ENCODE peak calls at places on chromosomes 6 and 20, in five cellular contexts. B is naive thymus-derived CD4-positive, alpha-beta T cell; I is body of pancreas; E is hepatocyte; V is small intestine. Y is an unnamed sample.
A peak's percentile ranks its signal among the peaks of the same experiment; 100 is the strongest.

GRCh38 chr6:14797875-14798593 is 447.8 kb upstream of the JARID2 start:
- DNase-seq in I (no peak), B (no peak), E (no peak), V (no peak), Y (no peak)

GRCh38 chr6:3061501-3061941 is 6.8 kb upstream of the RIPK1 start:
- DNase-seq in I (no peak), V (no peak), B (no peak), E (no peak), Y (no peak)

GRCh38 chr6:33215761-33216649 is 7.7 kb downstream of the RING1 start:
- DNase-seq in E (no peak), V (no peak), I (no peak), B (no peak), Y (no peak)

GRCh38 chr6:33112148-33112547 is 36.4 kb downstream of the HLA-DPB1 start:
- DNase-seq in I (no peak), B (peak; percentile 31), E (peak; percentile 64), V (peak; percentile 69), Y (peak; percentile 41)

GRCh38 chr20:20295621-20296498 is 72.0 kb upstream of the INSM1 start:
- DNase-seq in I (no peak), V (no peak), E (no peak), B (no peak), Y (no peak)

GRCh38 chr6:17281100-17281496 is at the start of gene RBM24:
- DNase-seq in V (peak; percentile 55), I (peak; percentile 71), E (peak; percentile 80), B (no peak), Y (peak; percentile 72)

GRCh38 chr6:53616450-53617357 is 48.9 kb downstream of the KLHL31 start:
- DNase-seq in I (no peak), E (no peak), B (no peak), V (no peak), Y (no peak)

GRCh38 chr6:32215617-32216016 is 8.2 kb downstream of the NOTCH4 start:
- DNase-seq in I (no peak), V (no peak), B (no peak), E (no peak), Y (no peak)

GRCh38 chr20:62953839-62954703 is 1.6 kb downstream of the SLC17A9 start:
- DNase-seq in E (peak; percentile 90), I (no peak), B (peak; percentile 84), V (peak; percentile 24), Y (peak; percentile 92)

DNA sequence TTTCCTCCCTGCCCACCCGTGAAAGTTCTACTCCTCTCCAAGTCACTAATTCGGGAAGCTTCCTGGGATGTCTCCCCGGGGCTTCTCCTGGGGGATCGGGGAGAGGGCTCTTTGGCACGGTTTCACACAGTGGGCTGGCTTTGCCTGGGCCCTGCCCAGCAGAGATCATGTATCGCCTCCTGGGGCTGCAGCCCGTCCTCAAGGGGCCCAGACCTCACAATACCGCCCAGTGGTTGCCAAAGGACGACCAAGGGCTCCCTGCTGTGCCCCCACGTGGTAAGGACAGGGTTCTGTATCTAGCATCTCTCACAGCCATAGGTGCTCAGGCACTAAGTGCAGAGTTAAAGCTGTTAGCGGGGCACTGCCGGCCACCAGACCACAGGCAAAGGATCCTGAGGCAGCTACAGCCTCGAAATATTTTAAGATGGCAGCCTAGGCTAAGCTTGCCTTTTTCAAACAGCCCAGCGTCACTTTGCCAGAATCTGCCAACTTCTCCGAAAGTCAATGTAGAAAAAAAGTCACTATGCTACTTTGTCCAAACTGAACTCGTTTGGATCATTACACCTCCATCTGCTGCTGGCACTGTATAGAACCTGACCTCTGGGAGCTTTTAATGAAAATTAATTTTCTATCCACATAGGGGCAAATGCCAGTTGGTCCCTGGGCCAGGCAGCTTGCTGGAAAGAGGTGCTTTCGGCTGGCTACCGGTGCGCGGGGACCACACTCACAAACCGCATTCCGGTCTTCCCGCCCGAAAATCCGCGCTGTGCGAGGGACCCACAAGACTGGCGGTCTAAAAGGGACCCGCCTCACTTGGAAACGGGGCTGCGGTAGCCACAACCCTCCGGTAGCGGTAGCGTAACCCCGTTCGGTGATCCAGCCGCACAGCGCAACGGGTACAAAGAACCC is 1.3 kb upstream of the NNAT start:
- DNase-seq in E (no peak), B (no peak), I (no peak), V (no peak), Y (peak; percentile 97)
- H3K4me1 ChIP-seq in E (peaks cover 49% of the 10 kb centered on the region), B (peaks cover 5% of the 10 kb centered on the region), I (peaks cover 12% of the 10 kb centered on the region), V (peaks cover 2% of the 10 kb centered on the region), Y (peaks cover 64% of the 10 kb centered on the region)

DNA sequence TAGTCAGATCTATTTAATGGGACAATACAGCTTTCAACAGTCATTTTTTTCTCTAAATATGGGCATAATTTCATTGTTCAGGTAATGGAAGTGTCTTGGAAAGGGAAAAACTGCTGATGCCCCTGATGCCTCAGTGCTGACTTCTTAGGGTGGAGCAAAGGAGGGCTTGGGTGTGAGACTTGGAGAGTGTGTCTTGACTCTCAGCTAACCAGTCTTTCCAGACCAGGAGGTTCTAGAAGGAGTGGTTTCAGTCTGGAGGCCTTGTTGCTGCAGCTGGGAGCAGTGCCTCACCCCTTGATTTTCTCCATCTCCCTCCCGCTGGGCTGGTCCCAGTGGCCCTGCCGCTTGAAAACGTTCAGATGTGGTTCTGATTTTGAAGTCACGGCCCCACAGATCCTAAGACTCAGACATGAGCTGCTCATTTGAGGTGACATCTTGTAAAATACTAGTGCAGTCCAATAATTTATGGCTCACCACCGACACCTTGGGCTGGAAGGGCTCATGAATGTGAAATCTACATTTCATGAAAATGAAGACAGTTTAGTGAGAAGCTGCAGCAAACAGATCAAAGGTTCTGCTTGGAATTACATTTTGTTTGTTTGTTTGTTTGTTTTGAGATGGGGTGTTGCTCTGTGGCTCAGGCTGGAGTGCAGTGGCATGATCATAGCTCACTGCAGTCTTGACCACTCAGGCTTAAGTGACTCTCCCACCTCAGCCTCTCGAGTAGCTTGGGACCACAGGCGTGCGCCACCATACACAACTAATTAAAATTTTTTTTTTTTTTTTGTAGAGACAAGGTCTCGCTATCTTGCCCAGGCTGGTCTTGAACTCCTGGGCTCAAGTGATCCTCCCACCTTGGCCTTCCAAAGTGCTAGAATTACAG is 5.6 kb downstream of the DSP start:
- DNase-seq in I (no peak), V (peak; percentile 63), E (no peak), B (no peak), Y (no peak)
- H3K27ac ChIP-seq in I (peak overlapping the region; percentile 99), V (peak overlapping the region; percentile 94), E (peak overlapping the region; percentile 98), B (no peak overlapping the region), Y (no peak overlapping the region)

GRCh38 chr6:56690519-56691200 is 48.0 kb upstream of the DST start:
- DNase-seq in E (no peak), I (no peak), V (peak; percentile 36), B (no peak), Y (no peak)

GRCh38 chr6:56689663-56690062 is 47.0 kb upstream of the DST start:
- DNase-seq in B (no peak), E (no peak), V (no peak), I (no peak), Y (no peak)

GRCh38 chr6:56693246-56693607 is 50.5 kb upstream of the DST start:
- DNase-seq in B (no peak), V (peak; percentile 79), I (peak; percentile 46), E (peak; percentile 82), Y (peak; percentile 84)

GRCh38 chr6:56692586-56693245 is 50.0 kb upstream of the DST start:
- DNase-seq in I (no peak), B (no peak), E (no peak), V (peak; percentile 43), Y (peak; percentile 10)

DNA sequence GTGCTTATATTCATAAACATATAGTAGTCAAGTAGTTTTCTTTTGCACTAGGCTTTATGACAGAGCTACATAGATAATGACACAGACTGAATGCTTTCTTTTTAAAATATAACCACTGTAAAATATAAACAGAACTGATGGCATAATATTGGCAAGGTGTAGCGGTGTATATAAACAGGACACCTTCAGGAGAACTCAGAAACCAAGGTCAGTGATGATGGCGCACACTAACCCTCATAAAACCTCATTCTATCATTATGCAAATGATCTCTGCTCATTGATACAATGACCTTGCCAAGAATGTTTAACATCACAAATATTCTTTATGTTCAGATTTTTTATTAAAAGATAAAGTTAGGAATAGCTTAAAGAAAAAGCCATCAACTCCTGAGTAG is 48.5 kb upstream of the DST start:
- DNase-seq in I (no peak), V (peak; percentile 68), B (no peak), E (no peak), Y (no peak)
- H3K4me3 ChIP-seq in I (no peak overlapping the region), V (peak overlapping the region; percentile 52), B (no peak overlapping the region), E (peak overlapping the region; percentile 40), Y (peak overlapping the region; percentile 48)

GRCh38 chr6:145813285-145814034 is 1.1 kb downstream of the FBXO30 start:
- DNase-seq in B (no peak), V (peak; percentile 49), I (no peak), E (peak; percentile 11), Y (no peak)

GRCh38 chr6:145815351-145815772 is 767 bp upstream of the FBXO30 start:
- DNase-seq in V (no peak), I (no peak), E (peak; percentile 48), B (no peak), Y (peak; percentile 39)

GRCh38 chr6:145814035-145814500 is 527 bp downstream of the FBXO30 start:
- DNase-seq in I (peak; percentile 36), B (no peak), E (peak; percentile 45), V (no peak), Y (peak; percentile 72)

GRCh38 chr6:145815875-145816274 is 1.3 kb upstream of the FBXO30 start:
- DNase-seq in B (no peak), E (peak; percentile 17), V (peak; percentile 3), I (no peak), Y (peak; percentile 20)

GRCh38 chr6:145814501-145815350 is at the start of gene FBXO30:
- DNase-seq in E (peak; percentile 94), V (peak; percentile 88), I (peak; percentile 85), B (peak; percentile 87), Y (peak; percentile 90)
- H3K4me1 ChIP-seq in E (peaks cover 32% of the 10 kb centered on the region), V (no peaks in the 10 kb centered on the region), I (peaks cover 34% of the 10 kb centered on the region), B (no peaks in the 10 kb centered on the region), Y (no peaks in the 10 kb centered on the region)

DNA sequence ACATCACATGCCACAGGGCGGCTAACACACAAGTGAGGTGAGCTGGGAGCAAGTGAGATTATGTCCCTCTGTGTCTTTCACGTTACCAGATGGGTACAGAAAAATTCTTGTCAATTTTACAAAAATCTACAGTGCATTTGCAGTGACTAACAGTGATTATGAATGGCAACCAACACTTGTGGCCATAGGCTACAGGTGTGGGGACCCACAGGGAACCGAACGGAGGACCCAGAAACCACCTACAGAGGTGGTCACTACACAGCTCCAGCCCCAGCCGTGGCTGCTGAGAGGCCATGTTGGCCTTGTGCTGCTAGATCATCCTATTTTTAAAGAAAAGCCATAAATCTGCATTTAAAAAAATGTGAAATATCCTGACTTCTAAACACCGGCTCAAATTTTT is 50.2 kb downstream of the FYN start:
- DNase-seq in E (no peak), I (no peak), V (no peak), B (no peak), Y (no peak)
- H3K27ac ChIP-seq in E (peak overlapping the region; percentile 80), I (no peak overlapping the region), V (peak overlapping the region; percentile 24), B (peak overlapping the region; percentile 56), Y (peak overlapping the region; percentile 20)

DNA sequence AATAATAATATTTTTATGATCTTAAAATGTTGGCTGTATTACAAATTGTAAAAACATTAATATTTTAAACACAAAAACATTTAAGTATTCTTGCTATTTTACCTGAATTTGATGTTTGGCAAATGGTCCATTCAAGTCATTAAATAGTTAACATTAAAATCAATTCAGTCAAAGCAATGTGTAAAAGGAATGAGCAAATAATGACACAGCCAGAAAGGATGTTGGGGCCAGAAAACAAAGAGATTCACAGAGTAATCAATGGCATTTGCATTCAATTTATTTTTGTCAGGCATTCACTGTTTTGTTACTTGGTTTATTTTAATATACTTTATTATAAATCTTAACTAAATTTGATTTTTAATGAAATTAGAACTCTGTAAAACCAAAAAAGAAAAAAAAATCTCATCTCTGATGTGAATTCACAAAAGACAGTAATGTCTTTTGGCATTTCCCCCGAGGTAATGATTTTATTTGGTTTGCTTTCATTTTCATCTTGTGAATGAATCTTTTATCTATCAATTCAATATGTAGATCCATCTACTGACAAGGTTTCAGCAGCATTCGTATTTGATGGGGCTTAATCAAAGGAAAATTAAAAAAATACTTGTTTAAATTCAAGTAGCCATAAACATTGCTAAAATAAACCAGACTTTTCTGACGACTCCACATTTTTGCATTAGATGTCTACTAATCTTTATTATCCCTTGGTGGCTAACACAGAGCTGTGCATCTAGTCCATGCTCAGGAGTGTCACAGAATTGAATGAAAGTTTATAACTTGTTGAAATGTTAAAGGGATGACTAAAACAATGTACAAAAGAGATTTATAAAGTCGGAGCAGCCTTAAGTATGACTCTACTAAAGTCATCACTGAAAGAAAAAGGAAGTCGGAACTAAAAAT is 866.7 kb upstream of the GJE1 start:
- DNase-seq in V (no peak), B (no peak), E (no peak), I (no peak), Y (no peak)
- H3K4me3 ChIP-seq in V (no peak overlapping the region), B (no peak overlapping the region), E (no peak overlapping the region), I (no peak overlapping the region), Y (peak overlapping the region; percentile 23)

Y was measured in SJCRH30.